ENCODE peak calls at places on chromosomes 7 and 10, in nine cellular contexts. X, B, Z, W, V, O, M, N and L are unnamed samples.

GRCh38 chr10:3783313-3783689 is 1.7 kb downstream of the KLF6 start:
- DNase-seq in X (peak), B (peak), Z (peak), W (peak), V (no peak), O (peak), M (peak), N (peak), L (peak)

GRCh38 chr7:35680403-35681013 is 14.4 kb downstream of the HERPUD2 start:
- DNase-seq in X (no peak), B (no peak), Z (no peak), W (no peak), V (no peak), O (no peak), M (no peak), N (no peak), L (no peak)

GRCh38 chr7:35504365-35504764 is 190.6 kb downstream of the HERPUD2 start:
- DNase-seq in X (no peak), B (no peak), Z (no peak), W (no peak), V (no peak), O (no peak), M (no peak), N (no peak), L (no peak)

GRCh38 chr10:124090630-124091209 is 2.7 kb downstream of the CHST15 start:
- DNase-seq in X (no peak), B (no peak), Z (no peak), W (no peak), V (no peak), O (no peak), M (no peak), N (no peak), L (no peak)

GRCh38 chr10:1102836-1103235 is 46.7 kb downstream of the WDR37 start:
- DNase-seq in X (no peak), B (no peak), Z (no peak), W (no peak), V (no peak), O (no peak), M (no peak), N (no peak), L (no peak)

GRCh38 chr7:376306-376969 is 86.5 kb downstream of the FOXL3 start:
- DNase-seq in X (no peak), B (no peak), Z (no peak), W (no peak), V (peak), O (no peak), M (peak), N (no peak), L (no peak)

GRCh38 chr7:115869225-115869624 is 161.3 kb downstream of the TFEC start:
- DNase-seq in X (no peak), B (peak), Z (no peak), W (no peak), V (no peak), O (no peak), M (no peak), N (no peak), L (no peak)

GRCh38 chr7:80916770-80917681 is 1.8 kb downstream of the SEMA3C start:
- DNase-seq in X (peak), B (peak), Z (no peak), W (no peak), V (no peak), O (peak), M (no peak), N (peak), L (no peak)

GRCh38 chr7:20745716-20746115 is 41.0 kb downstream of the SP8 start:
- DNase-seq in X (no peak), B (no peak), Z (peak), W (no peak), V (no peak), O (peak), M (peak), N (no peak), L (peak)

GRCh38 chr10:116728526-116729096 is 13.8 kb downstream of the HSPA12A start:
- DNase-seq in X (no peak), B (peak), Z (no peak), W (no peak), V (no peak), O (no peak), M (no peak), N (no peak), L (no peak)

GRCh38 chr10:114751856-114752255 is 69.7 kb upstream of the FHIP2A start:
- DNase-seq in X (no peak), B (no peak), Z (no peak), W (no peak), V (no peak), O (no peak), M (no peak), N (no peak), L (no peak)

GRCh38 chr7:366171-366916 is 76.4 kb downstream of the FOXL3 start:
- DNase-seq in X (no peak), B (peak), Z (no peak), W (no peak), V (no peak), O (no peak), M (no peak), N (peak), L (no peak)

GRCh38 chr7:90843467-90843866 is 247.3 kb downstream of the CDK14 start:
- DNase-seq in X (no peak), B (no peak), Z (no peak), W (no peak), V (no peak), O (no peak), M (no peak), N (no peak), L (no peak)

GRCh38 chr7:138837627-138838026 is 39.6 kb upstream of the ATP6V0A4 start:
- DNase-seq in X (no peak), B (peak), Z (no peak), W (no peak), V (peak), O (no peak), M (no peak), N (no peak), L (no peak)

GRCh38 chr10:132862485-132863420 is 76.8 kb upstream of the NKX6-2 start:
- DNase-seq in X (no peak), B (no peak), Z (no peak), W (no peak), V (peak), O (no peak), M (peak), N (no peak), L (no peak)

GRCh38 chr10:112847778-112848177 is 102.3 kb upstream of the TCF7L2 start:
- DNase-seq in X (no peak), B (no peak), Z (no peak), W (no peak), V (no peak), O (no peak), M (no peak), N (no peak), L (no peak)

GRCh38 chr7:98807306-98807880 is 62.4 kb downstream of the TMEM130 start:
- DNase-seq in X (no peak), B (peak), Z (no peak), W (no peak), V (no peak), O (no peak), M (no peak), N (no peak), L (peak)

GRCh38 chr10:24444337-24444736 is 235.4 kb downstream of the KIAA1217 start:
- DNase-seq in X (no peak), B (peak), Z (no peak), W (no peak), V (no peak), O (no peak), M (no peak), N (peak), L (no peak)

GRCh38 chr7:97006951-97007861 is 1.9 kb downstream of the DLX6 start:
- DNase-seq in X (no peak), B (no peak), Z (peak), W (no peak), V (no peak), O (peak), M (peak), N (no peak), L (peak)

GRCh38 chr7:36971515-36972139 is 247.3 kb upstream of the AOAH start:
- DNase-seq in X (peak), B (no peak), Z (no peak), W (no peak), V (no peak), O (no peak), M (no peak), N (no peak), L (peak)

GRCh38 chr10:78307576-78307975 is 273.9 kb downstream of the RPS24 start:
- DNase-seq in X (no peak), B (no peak), Z (no peak), W (no peak), V (no peak), O (no peak), M (peak), N (no peak), L (no peak)

GRCh38 chr10:6069101-6069931 is 7.1 kb upstream of the IL2RA start:
- DNase-seq in X (no peak), B (no peak), Z (no peak), W (peak), V (no peak), O (no peak), M (no peak), N (no peak), L (no peak)
- H3K4me3 ChIP-seq in X (no peak), B (no peak), Z (no peak), W (peak), V (no peak), O (no peak), M (no peak), N (no peak), L (no peak)

GRCh38 chr10:34679177-34679576 is 135.9 kb downstream of the PARD3 start:
- DNase-seq in X (no peak), B (no peak), Z (no peak), W (no peak), V (no peak), O (peak), M (no peak), N (no peak), L (no peak)

GRCh38 chr10:34677132-34677531 is 138.0 kb downstream of the PARD3 start:
- DNase-seq in X (no peak), B (no peak), Z (no peak), W (no peak), V (no peak), O (no peak), M (no peak), N (no peak), L (no peak)

GRCh38 chr10:34674169-34674568 is 140.9 kb downstream of the PARD3 start:
- DNase-seq in X (no peak), B (no peak), Z (no peak), W (no peak), V (no peak), O (no peak), M (no peak), N (no peak), L (no peak)

GRCh38 chr10:34681933-34682332 is 133.2 kb downstream of the PARD3 start:
- DNase-seq in X (no peak), B (no peak), Z (no peak), W (no peak), V (no peak), O (no peak), M (no peak), N (no peak), L (no peak)

DNA sequence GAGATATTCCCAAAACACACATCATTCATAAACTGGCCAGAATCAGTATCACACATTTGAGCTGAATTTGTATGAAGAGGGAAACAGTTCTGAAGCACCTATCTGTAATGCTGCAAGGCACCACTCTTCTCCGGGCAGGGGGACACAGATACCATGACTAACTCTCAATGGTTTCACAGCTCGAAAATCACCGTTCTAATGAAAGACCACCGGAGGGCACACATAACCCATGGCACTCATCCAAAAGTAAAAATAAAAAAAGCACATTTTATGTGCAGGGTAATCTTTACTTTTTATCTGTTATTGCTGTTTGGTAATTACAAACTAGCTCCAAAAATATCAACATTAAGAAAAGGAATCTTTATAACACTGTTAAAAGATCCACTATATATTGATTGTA is 137.5 kb downstream of the PARD3 start:
- DNase-seq in X (no peak), B (no peak), Z (no peak), W (no peak), V (no peak), O (peak), M (no peak), N (no peak), L (no peak)
- TF ChIP-seq CTCF in X (no peak), B (no peak), Z (no peak), W (peak), V (no peak), O (peak), M (peak), N (no peak), L (peak)

DNA sequence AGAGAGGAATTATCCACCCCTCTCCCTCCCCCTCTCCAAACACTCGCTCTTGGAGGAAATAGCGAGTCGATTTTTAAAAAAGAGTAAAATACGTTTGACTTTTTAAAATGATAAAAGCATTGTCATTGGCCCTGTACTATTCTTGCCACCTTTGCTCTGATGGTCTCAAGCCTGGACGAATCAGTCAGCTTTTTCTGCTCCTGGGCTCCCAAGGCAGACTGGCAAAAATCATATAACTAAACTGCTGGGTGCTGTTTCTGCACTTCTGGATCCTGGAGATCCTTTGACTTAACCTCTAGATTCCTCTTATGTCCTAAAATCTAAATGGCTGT is 1.7 kb downstream of the TPST1 start:
- DNase-seq in X (no peak), B (no peak), Z (no peak), W (no peak), V (no peak), O (no peak), M (no peak), N (no peak), L (no peak)
- H3K4me3 ChIP-seq in X (no peak), B (no peak), Z (no peak), W (no peak), V (peak), O (peak), M (no peak), N (peak), L (peak)

GRCh38 chr7:150790416-150791075 is 9.6 kb downstream of the TMEM176B start:
- DNase-seq in X (no peak), B (no peak), Z (no peak), W (no peak), V (no peak), O (no peak), M (no peak), N (no peak), L (no peak)

GRCh38 chr7:150784120-150784736 is 15.9 kb downstream of the TMEM176B start:
- DNase-seq in X (peak), B (no peak), Z (no peak), W (no peak), V (no peak), O (no peak), M (no peak), N (no peak), L (no peak)

GRCh38 chr7:150788474-150789269 is 11.5 kb downstream of the TMEM176B start:
- DNase-seq in X (no peak), B (peak), Z (no peak), W (no peak), V (peak), O (no peak), M (no peak), N (no peak), L (no peak)

GRCh38 chr7:150784954-150785353 is 15.2 kb downstream of the TMEM176B start:
- DNase-seq in X (no peak), B (no peak), Z (no peak), W (no peak), V (no peak), O (no peak), M (no peak), N (no peak), L (no peak)

DNA sequence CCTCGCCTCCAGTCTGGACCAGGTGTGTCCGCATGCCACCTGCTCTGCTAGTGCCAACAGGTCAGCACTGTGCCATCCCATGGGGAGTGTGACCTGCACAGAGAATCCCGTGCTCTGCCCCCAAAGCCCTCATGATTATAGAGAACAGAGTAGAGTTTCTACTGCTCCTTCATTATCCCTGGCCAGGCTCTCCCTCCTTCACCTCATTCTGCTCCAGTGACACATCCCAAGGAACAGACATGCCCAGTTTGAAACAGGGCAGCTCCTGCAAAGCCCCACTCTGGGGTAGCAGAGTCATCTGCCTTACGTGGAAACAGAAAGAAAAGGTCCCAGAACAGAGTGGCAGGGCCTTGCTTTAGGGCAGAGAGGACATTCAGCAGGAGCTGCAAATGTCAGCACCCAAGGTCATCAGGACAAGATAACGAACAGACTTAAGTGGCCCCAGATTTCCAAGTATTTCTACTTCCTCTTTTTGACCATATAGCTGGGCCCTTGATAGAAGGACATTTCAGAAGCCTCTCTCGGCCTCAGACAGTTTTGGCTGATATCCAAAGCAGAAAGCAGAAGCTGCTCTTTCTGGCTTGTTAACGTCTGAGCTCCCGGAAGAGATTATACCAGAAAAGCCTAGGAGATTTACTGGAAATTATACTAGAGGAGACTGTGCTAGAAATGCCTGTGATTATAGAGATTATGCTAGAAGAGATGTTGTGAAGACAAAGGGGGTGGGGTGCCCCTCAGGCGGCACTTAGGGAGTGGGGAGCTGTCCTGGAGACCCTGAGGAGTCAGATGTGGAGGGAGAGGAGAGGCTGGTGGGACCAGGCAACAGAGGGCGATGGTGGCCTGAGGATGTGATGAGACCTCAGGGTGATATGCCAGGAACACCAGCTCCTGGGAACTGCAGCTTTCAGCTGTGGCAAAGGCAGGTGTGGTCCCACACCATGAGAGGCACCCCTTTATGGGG is 12.6 kb downstream of the TMEM176B start:
- DNase-seq in X (no peak), B (peak), Z (peak), W (no peak), V (no peak), O (peak), M (no peak), N (peak), L (no peak)
- TF ChIP-seq CTCF in X (no peak), B (no peak), Z (peak), W (no peak), V (peak), O (peak), M (peak), N (no peak), L (peak)

GRCh38 chr7:45890125-45890901 is 2.0 kb downstream of the IGFBP1 start:
- DNase-seq in X (no peak), B (no peak), Z (no peak), W (no peak), V (no peak), O (no peak), M (no peak), N (no peak), L (no peak)

GRCh38 chr7:45890902-45891461 is 2.7 kb downstream of the IGFBP1 start:
- DNase-seq in X (peak), B (peak), Z (no peak), W (peak), V (no peak), O (peak), M (no peak), N (peak), L (peak)

GRCh38 chr7:45888993-45889366 is 692 bp downstream of the IGFBP1 start:
- DNase-seq in X (no peak), B (no peak), Z (no peak), W (no peak), V (no peak), O (peak), M (peak), N (no peak), L (no peak)

GRCh38 chr7:45888185-45888992 is at the start of gene IGFBP1:
- DNase-seq in X (peak), B (peak), Z (peak), W (no peak), V (no peak), O (peak), M (peak), N (peak), L (peak)

GRCh38 chr7:45889367-45890067 is 1.2 kb downstream of the IGFBP1 start:
- DNase-seq in X (no peak), B (no peak), Z (no peak), W (no peak), V (no peak), O (peak), M (no peak), N (no peak), L (no peak)
- H3K4me3 ChIP-seq in X (peak), B (no peak), Z (no peak), W (no peak), V (no peak), O (peak), M (peak), N (no peak), L (peak)

DNA sequence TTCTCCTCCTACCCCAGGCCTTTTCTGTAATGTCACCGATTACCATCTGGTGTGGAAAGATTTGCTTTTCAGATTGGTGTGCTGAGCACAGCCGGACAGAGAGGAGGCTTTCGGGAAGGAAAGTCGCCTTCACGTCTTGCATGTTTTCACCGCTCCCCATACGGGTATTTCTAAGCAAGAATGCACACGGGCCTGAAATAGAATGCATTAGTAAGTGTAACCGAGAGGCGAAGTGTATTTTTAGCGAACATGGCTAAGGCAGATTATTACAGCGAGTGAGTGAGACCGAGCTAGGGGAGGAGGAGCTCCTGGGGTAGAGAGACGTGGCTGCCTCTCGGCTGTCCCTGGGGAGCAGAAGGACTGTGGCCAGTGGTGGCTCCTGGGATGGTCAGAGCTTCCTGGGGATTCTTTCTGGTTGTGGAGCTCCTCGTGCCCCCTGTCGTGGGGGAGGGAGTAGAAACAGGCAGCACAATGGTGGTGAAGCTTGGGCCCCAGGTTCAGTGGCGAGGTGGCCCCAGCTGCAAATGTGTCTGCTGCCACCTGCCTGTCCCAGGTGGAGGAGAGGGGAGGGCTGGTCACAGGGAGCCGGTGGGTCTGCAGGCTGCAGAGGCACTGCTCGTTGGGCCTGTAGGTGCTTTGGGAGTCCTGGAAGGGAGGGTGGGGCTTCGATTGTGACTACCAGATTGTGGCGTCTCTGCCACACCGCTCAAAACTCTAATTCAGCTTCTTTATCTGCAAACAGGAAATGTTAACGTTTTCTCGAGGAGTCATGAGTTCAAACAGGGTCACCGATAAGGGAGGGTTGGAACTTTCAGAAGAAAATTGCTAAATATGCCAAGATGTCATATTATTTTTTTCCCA is 135.8 kb downstream of the CAMK1D start:
- DNase-seq in X (peak), B (peak), Z (peak), W (peak), V (peak), O (peak), M (peak), N (peak), L (no peak)
- TF ChIP-seq CTCF in X (no peak), B (no peak), Z (peak), W (peak), V (peak), O (peak), M (peak), N (no peak), L (no peak)

GRCh38 chr7:1894906-1895663 is 225.0 kb downstream of the ELFN1 start:
- DNase-seq in X (no peak), B (no peak), Z (peak), W (no peak), V (no peak), O (no peak), M (no peak), N (no peak), L (no peak)

GRCh38 chr7:1894313-1894900 is 224.3 kb downstream of the ELFN1 start:
- DNase-seq in X (no peak), B (no peak), Z (no peak), W (no peak), V (no peak), O (no peak), M (no peak), N (no peak), L (no peak)

GRCh38 chr7:1897861-1898627 is 228.0 kb downstream of the ELFN1 start:
- DNase-seq in X (no peak), B (no peak), Z (no peak), W (no peak), V (no peak), O (no peak), M (no peak), N (no peak), L (no peak)

GRCh38 chr7:1897076-1897860 is 227.2 kb downstream of the ELFN1 start:
- DNase-seq in X (no peak), B (no peak), Z (no peak), W (no peak), V (no peak), O (no peak), M (no peak), N (no peak), L (no peak)

GRCh38 chr7:1895664-1896515 is 225.8 kb downstream of the ELFN1 start:
- DNase-seq in X (no peak), B (no peak), Z (no peak), W (no peak), V (peak), O (no peak), M (no peak), N (no peak), L (no peak)
- H3K4me3 ChIP-seq in X (no peak), B (no peak), Z (no peak), W (no peak), V (no peak), O (no peak), M (no peak), N (no peak), L (no peak)